ENCODE peak calls at places on chromosomes 11 and 22, in nine cellular contexts. S, E, G, D, U, C, K, I and Y are unnamed samples. For H3K4me1 and H3K36me3, the result is how much of the 10 kb centered on the place peaks cover.

GRCh38 chr11:26286472-26287066 is 45.4 kb upstream of the ANO3 start:
- DNase-seq in S (no peak), E (no peak), G (peak), D (no peak), U (peak), C (no peak), K (no peak), I (peak), Y (no peak)

GRCh38 chr11:29435421-29435820 is 581.4 kb downstream of the KCNA4 start:
- DNase-seq in S (no peak), E (no peak), G (no peak), D (no peak), U (no peak), C (no peak), K (no peak), I (no peak), Y (no peak)

GRCh38 chr22:49587987-49588386 is 239.7 kb downstream of the BRD1 start:
- DNase-seq in S (no peak), E (no peak), G (no peak), D (no peak), U (no peak), C (no peak), K (no peak), I (no peak), Y (no peak)

GRCh38 chr11:116376547-116376946 is 396.2 kb downstream of the BUD13 start:
- DNase-seq in S (no peak), E (no peak), G (no peak), D (no peak), U (no peak), C (no peak), K (no peak), I (no peak), Y (no peak)

GRCh38 chr11:30984442-30984816 is 385.1 kb downstream of the DCDC1 start:
- DNase-seq in S (no peak), E (no peak), G (no peak), D (no peak), U (peak), C (no peak), K (no peak), I (no peak), Y (no peak)

GRCh38 chr11:24046731-24047130 is 450.1 kb upstream of the LUZP2 start:
- DNase-seq in S (no peak), E (no peak), G (no peak), D (no peak), U (no peak), C (no peak), K (no peak), I (no peak), Y (no peak)

GRCh38 chr11:37788141-37788877 is 1190.3 kb upstream of the RAG2 start:
- DNase-seq in S (no peak), E (no peak), G (no peak), D (no peak), U (peak), C (no peak), K (no peak), I (peak), Y (no peak)

GRCh38 chr11:121334973-121335711 is 42.6 kb downstream of the SC5D start:
- DNase-seq in S (no peak), E (no peak), G (no peak), D (no peak), U (no peak), C (no peak), K (no peak), I (no peak), Y (no peak)

GRCh38 chr11:125315088-125315740 is 150.7 kb downstream of the PKNOX2 start:
- DNase-seq in S (no peak), E (peak), G (peak), D (no peak), U (no peak), C (no peak), K (no peak), I (no peak), Y (no peak)

GRCh38 chr11:7830740-7831139 is 34.0 kb upstream of the OR5P2 start:
- DNase-seq in S (no peak), E (no peak), G (no peak), D (no peak), U (no peak), C (no peak), K (no peak), I (no peak), Y (no peak)

GRCh38 chr11:124536520-124536919 is 6.9 kb downstream of the OR8B12 start:
- DNase-seq in S (peak), E (no peak), G (peak), D (no peak), U (peak), C (no peak), K (peak), I (peak), Y (peak)

GRCh38 chr11:71146846-71147245 is 105.5 kb downstream of the SHANK2 start:
- DNase-seq in S (peak), E (no peak), G (no peak), D (no peak), U (no peak), C (no peak), K (no peak), I (no peak), Y (no peak)

GRCh38 chr11:94067010-94067409 is 45.9 kb downstream of the HEPHL1 start:
- DNase-seq in S (no peak), E (no peak), G (no peak), D (no peak), U (no peak), C (no peak), K (no peak), I (no peak), Y (no peak)

GRCh38 chr22:30015846-30016245 is 64.4 kb upstream of the HORMAD2 start:
- DNase-seq in S (no peak), E (no peak), G (no peak), D (no peak), U (peak), C (no peak), K (no peak), I (no peak), Y (no peak)

GRCh38 chr11:77728203-77728786 is 90.7 kb upstream of the CLNS1A start:
- DNase-seq in S (no peak), E (no peak), G (no peak), D (no peak), U (no peak), C (no peak), K (no peak), I (no peak), Y (no peak)

GRCh38 chr11:69950120-69950519 is 128.0 kb upstream of the ANO1 start:
- DNase-seq in S (no peak), E (no peak), G (peak), D (no peak), U (peak), C (no peak), K (peak), I (peak), Y (peak)

GRCh38 chr11:729492-730074 is 17.7 kb upstream of the TALDO1 start:
- DNase-seq in S (no peak), E (no peak), G (no peak), D (no peak), U (no peak), C (no peak), K (no peak), I (no peak), Y (no peak)

GRCh38 chr11:64233913-64234839 is at the start of gene VEGFB:
- DNase-seq in S (peak), E (peak), G (peak), D (peak), U (peak), C (peak), K (no peak), I (no peak), Y (no peak)

GRCh38 chr11:66934971-66935779 is 23.0 kb downstream of the PC start:
- DNase-seq in S (no peak), E (no peak), G (no peak), D (no peak), U (no peak), C (no peak), K (no peak), I (no peak), Y (no peak)

GRCh38 chr11:103888541-103888951 is 147.9 kb upstream of the DDI1 start:
- DNase-seq in S (no peak), E (no peak), G (no peak), D (no peak), U (peak), C (no peak), K (no peak), I (peak), Y (no peak)

GRCh38 chr11:71947498-71947897 is 18.7 kb downstream of the RNF121 start:
- DNase-seq in S (no peak), E (no peak), G (no peak), D (no peak), U (peak), C (no peak), K (no peak), I (no peak), Y (no peak)

GRCh38 chr22:21030032-21030431 is 2.3 kb downstream of the SLC7A4 start:
- DNase-seq in S (no peak), E (no peak), G (no peak), D (no peak), U (no peak), C (no peak), K (no peak), I (no peak), Y (no peak)

GRCh38 chr11:60840711-60841430 is 1.0 kb upstream of the CCDC86 start:
- DNase-seq in S (no peak), E (peak), G (no peak), D (no peak), U (no peak), C (no peak), K (no peak), I (no peak), Y (no peak)

GRCh38 chr22:40009231-40009769 is 14.5 kb downstream of the FAM83F start:
- DNase-seq in S (no peak), E (no peak), G (peak), D (no peak), U (peak), C (no peak), K (no peak), I (peak), Y (peak)

GRCh38 chr11:124481365-124482323 is 36.1 kb upstream of the OR8B8 start:
- DNase-seq in S (no peak), E (no peak), G (peak), D (no peak), U (peak), C (no peak), K (no peak), I (peak), Y (peak)

GRCh38 chr22:43042101-43042780 is 27.3 kb upstream of the PACSIN2 start:
- DNase-seq in S (no peak), E (no peak), G (no peak), D (no peak), U (peak), C (no peak), K (no peak), I (no peak), Y (no peak)

GRCh38 chr22:42066937-42067336 is 3.7 kb downstream of the NAGA start:
- DNase-seq in S (no peak), E (no peak), G (no peak), D (no peak), U (no peak), C (no peak), K (no peak), I (no peak), Y (no peak)

GRCh38 chr11:72821221-72821919 is 7.2 kb downstream of the ATG16L2 start:
- DNase-seq in S (no peak), E (no peak), G (peak), D (no peak), U (no peak), C (no peak), K (no peak), I (no peak), Y (no peak)

GRCh38 chr22:31441652-31442051 is 42.2 kb downstream of the DRG1 start:
- DNase-seq in S (no peak), E (no peak), G (no peak), D (no peak), U (no peak), C (no peak), K (no peak), I (no peak), Y (no peak)

GRCh38 chr22:30314918-30315317 is 11.8 kb downstream of the TBC1D10A start:
- DNase-seq in S (no peak), E (no peak), G (no peak), D (peak), U (peak), C (peak), K (no peak), I (peak), Y (no peak)

GRCh38 chr11:37511425-37511933 is 913.4 kb upstream of the RAG2 start:
- DNase-seq in S (no peak), E (no peak), G (no peak), D (no peak), U (peak), C (no peak), K (no peak), I (no peak), Y (no peak)

GRCh38 chr22:43094085-43094484 is 4.9 kb upstream of the TTLL1 start:
- DNase-seq in S (no peak), E (no peak), G (no peak), D (no peak), U (peak), C (no peak), K (no peak), I (peak), Y (no peak)

GRCh38 chr11:47987310-47987709 is 7.0 kb downstream of the PTPRJ start:
- DNase-seq in S (no peak), E (no peak), G (no peak), D (no peak), U (no peak), C (no peak), K (no peak), I (no peak), Y (no peak)
- H3K4me1 ChIP-seq in S (under half), E (under half), G (under half), D (under half), U (under half), C (half or more), K (half or more), I (under half), Y (under half)

DNA sequence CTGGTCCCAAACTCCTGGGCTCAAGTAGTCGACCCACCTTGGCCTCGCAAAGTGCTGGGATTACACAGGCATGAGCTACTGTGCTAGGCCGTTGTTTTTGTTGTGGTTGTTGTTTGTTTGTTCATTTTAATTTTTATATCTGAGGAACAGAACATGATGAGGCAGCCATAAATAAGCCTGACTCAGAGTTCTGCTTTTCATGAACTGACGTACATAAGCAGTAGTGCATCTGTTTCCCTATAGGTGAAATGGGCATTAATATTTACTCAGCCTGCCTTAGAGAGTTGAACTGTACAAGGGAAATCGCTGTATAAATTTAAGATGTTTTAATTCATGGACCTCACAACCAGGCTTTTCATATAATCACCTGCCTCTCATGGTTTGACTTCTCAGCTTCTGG is 80.5 kb downstream of the PDHX start:
- DNase-seq in S (no peak), E (no peak), G (no peak), D (no peak), U (no peak), C (no peak), K (no peak), I (no peak), Y (no peak)
- H3K4me3 ChIP-seq in S (no peak), E (no peak), G (no peak), D (no peak), U (no peak), C (no peak), K (no peak), I (no peak), Y (no peak)

GRCh38 chr11:74845978-74846517 is 97.4 kb downstream of the RNF169 start:
- DNase-seq in S (no peak), E (no peak), G (no peak), D (no peak), U (no peak), C (no peak), K (no peak), I (no peak), Y (no peak)
- H3K36me3 ChIP-seq in S (under half), E (under half), G (under half), D (under half), U (under half), C (under half), K (under half), I (under half), Y (under half)

GRCh38 chr11:47495856-47496217 is 46.9 kb upstream of the RAPSN start:
- DNase-seq in S (no peak), E (no peak), G (no peak), D (no peak), U (no peak), C (no peak), K (no peak), I (no peak), Y (no peak)
- H3K4me1 ChIP-seq in S (half or more), E (under half), G (under half), D (under half), U (under half), C (under half), K (under half), I (under half), Y (under half)

DNA sequence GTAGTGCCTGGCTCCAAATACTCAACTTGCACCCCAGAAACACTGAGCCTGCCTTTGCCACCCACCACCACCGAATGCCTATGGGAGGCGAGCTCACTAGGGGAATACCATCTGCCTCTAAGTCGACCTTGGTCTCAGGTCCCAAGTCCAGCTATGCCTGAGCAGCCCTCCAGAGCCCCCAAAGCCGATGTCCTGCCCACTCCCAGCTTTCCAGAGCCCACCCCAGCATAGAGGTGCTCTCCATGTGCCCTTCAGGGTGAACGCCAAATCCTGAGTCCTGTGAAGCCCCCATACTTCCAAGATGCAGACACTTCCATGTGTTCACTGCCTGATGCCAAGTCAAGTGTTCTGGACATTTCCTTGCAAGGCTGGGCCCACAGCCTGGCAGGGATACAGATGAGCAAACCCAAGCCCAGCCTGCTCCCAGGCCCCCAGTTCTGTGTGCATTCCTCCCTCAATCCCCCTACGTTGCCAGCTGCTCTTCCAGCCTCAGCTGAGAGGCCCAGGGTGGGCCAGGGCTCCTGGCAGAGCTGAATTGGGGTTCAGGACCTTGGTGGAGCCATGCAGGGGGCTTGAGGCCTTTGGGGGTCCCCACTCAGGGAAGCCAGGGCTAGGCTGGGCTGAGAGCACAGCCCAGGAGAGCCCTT is 2.6 kb upstream of the KMT5B start:
- DNase-seq in S (no peak), E (no peak), G (no peak), D (no peak), U (no peak), C (no peak), K (no peak), I (no peak), Y (no peak)
- H3K4me3 ChIP-seq in S (no peak), E (no peak), G (no peak), D (no peak), U (no peak), C (no peak), K (no peak), I (no peak), Y (no peak)

DNA sequence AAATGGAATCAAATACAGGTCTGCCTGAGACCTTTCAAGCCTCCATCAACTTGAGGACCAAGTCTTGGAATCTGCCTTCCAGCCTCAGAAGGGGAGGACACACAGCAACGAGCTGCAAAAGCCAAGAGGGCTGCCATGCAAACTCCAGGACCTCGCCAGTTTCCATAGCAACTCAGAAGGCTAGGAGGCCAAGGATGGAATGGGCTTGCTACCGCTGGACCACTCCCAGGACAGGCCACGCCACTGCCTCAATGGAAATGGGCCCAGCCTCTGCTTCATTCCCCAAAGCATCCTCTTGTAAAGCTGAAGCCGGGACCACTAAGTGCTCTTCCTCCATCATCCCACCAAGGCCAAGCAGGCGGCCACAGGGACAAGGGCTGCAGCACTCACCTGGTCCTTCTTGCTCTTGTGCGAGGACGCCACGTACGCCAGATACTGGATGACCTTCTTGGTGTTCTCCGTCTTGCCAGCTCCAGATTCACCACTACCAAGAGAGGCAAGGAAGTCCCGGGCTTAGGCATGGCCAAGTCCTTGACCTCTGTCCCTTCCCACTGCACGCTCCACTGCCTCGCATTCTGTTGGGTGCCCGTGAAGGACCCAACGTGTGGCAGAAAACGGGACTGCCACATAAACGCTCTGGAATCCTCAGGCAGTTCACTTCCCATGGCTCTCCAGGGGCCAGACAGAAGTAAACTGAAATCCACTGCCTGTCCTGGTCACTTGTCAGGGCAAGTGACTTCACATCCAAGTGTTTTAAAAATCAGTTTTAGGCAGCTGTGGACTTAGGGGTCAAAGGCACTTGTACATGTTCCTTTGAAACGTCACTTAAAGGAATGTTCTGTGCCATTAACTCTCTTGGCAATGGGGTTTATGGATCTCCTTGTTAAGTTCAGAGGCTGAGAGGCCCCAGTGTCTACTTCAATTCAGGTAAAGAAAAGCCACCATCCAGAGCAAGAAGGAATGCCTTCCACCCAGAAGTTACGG is 61.3 kb downstream of the MYH9 start:
- DNase-seq in S (peak), E (no peak), G (no peak), D (peak), U (no peak), C (no peak), K (no peak), I (no peak), Y (no peak)
- H3K36me3 ChIP-seq in S (under half), E (under half), G (under half), D (half or more), U (under half), C (half or more), K (half or more), I (under half), Y (under half)